ENCODE peak calls at places on chromosomes 12 and 14, in seven cellular contexts. H is GM06990, A is fibroblast of pulmonary artery, L is tibial artery, G is heart right ventricle, Q is esophagus squamous epithelium, N is A549. J is an unnamed sample.

GRCh38 chr12:65492997-65493892 is 214.8 kb downstream of the MSRB3 start:
- DNase-seq in A (no peak), N (no peak), H (no peak), Q (no peak), G (no peak), L (no peak), J (no peak)

GRCh38 chr14:60658909-60659585 is 9.8 kb upstream of the SIX1 start:
- DNase-seq in G (no peak), Q (no peak), N (no peak), A (no peak), L (no peak), H (no peak), J (no peak)

GRCh38 chr12:27018071-27018470 is 3.9 kb upstream of the TM7SF3 start:
- DNase-seq in N (no peak), H (no peak), A (no peak), Q (no peak), G (no peak), L (no peak), J (no peak)

GRCh38 chr12:26285401-26285800 is 90.0 kb downstream of the SSPN start:
- DNase-seq in G (no peak), H (no peak), A (no peak), L (no peak), Q (no peak), N (no peak), J (no peak)

GRCh38 chr12:92574046-92574783 is 128.6 kb upstream of the PLEKHG7 start:
- DNase-seq in L (no peak), H (no peak), G (no peak), Q (no peak), N (peak; percentile 64), A (no peak), J (no peak)

GRCh38 chr12:124621296-124621660 is 53.9 kb upstream of the NCOR2 start:
- DNase-seq in A (peak; percentile 73), H (no peak), L (peak; percentile 69), N (no peak), G (peak; percentile 70), Q (no peak), J (no peak)

GRCh38 chr14:49966304-49966809 is 73.5 kb downstream of the ARF6 start:
- DNase-seq in G (no peak), A (no peak), N (peak; percentile 87), Q (no peak), H (no peak), L (no peak), J (no peak)

GRCh38 chr14:25868521-25869314 is 729.1 kb downstream of the NOVA1 start:
- DNase-seq in G (no peak), A (no peak), H (no peak), N (no peak), Q (no peak), L (no peak), J (no peak)

GRCh38 chr14:61681413-61681812 is 13.9 kb upstream of the HIF1A start:
- DNase-seq in G (no peak), H (no peak), Q (no peak), L (no peak), A (no peak), N (no peak), J (no peak)

GRCh38 chr12:12720637-12721250 is 3.6 kb downstream of the CDKN1B start:
- DNase-seq in N (peak; percentile 62), L (no peak), Q (no peak), H (no peak), G (no peak), A (no peak), J (no peak)

GRCh38 chr14:70069186-70069585 is 119.6 kb downstream of the SLC8A3 start:
- DNase-seq in G (no peak), H (no peak), A (no peak), N (no peak), L (no peak), Q (no peak), J (no peak)

GRCh38 chr12:111368291-111368683 is 608 bp downstream of the PHETA1 start:
- DNase-seq in Q (no peak), G (peak; percentile 47), L (no peak), N (no peak), H (no peak), A (no peak), J (no peak)

GRCh38 chr12:116773276-116773731 is 35.2 kb downstream of the RNFT2 start:
- DNase-seq in N (peak; percentile 43), A (no peak), H (no peak), Q (no peak), L (no peak), G (no peak), J (no peak)

GRCh38 chr12:51773145-51773869 is 75.2 kb downstream of the FIGNL2 start:
- DNase-seq in L (no peak), H (no peak), A (peak; percentile 88), G (no peak), N (peak; percentile 50), Q (no peak), J (no peak)

GRCh38 chr14:99718811-99719192 is 34.7 kb downstream of the CYP46A1 start:
- DNase-seq in A (no peak), L (no peak), N (no peak), Q (no peak), H (no peak), G (no peak), J (peak; percentile 15)

GRCh38 chr12:95633049-95633545 is 81.8 kb upstream of the USP44 start:
- DNase-seq in H (no peak), N (peak; percentile 99), G (no peak), Q (no peak), A (peak; percentile 77), L (peak; percentile 55), J (no peak)

GRCh38 chr12:16165506-16165905 is 112.0 kb downstream of the SLC15A5 start:
- DNase-seq in H (no peak), A (peak; percentile 78), G (no peak), Q (no peak), N (peak; percentile 58), L (peak; percentile 67), J (peak; percentile 15)

GRCh38 chr14:94936411-94936892 is 166.5 kb upstream of the GSC start:
- DNase-seq in G (peak; percentile 71), L (peak; percentile 72), N (no peak), H (no peak), Q (no peak), A (peak; percentile 41), J (no peak)

GRCh38 chr12:95200128-95200973 is 16.9 kb downstream of the FGD6 start:
- DNase-seq in A (peak; percentile 54), Q (no peak), L (no peak), H (no peak), G (no peak), N (peak; percentile 68), J (no peak)

GRCh38 chr14:89621009-89621421 is 204.0 kb upstream of the FOXN3 start:
- DNase-seq in A (no peak), H (peak; percentile 41), L (no peak), N (no peak), Q (no peak), G (no peak), J (no peak)

GRCh38 chr14:89619616-89620273 is 202.7 kb upstream of the FOXN3 start:
- DNase-seq in N (no peak), A (no peak), G (no peak), H (no peak), L (no peak), Q (no peak), J (no peak)

GRCh38 chr14:89621791-89622638 is 205.0 kb upstream of the FOXN3 start:
- DNase-seq in L (no peak), A (no peak), Q (no peak), N (no peak), G (no peak), H (no peak), J (no peak)

GRCh38 chr14:89618821-89619551 is 202.0 kb upstream of the FOXN3 start:
- DNase-seq in G (peak; percentile 79), Q (no peak), H (peak; percentile 90), L (peak; percentile 58), A (peak; percentile 73), N (peak; percentile 14), J (peak; percentile 84)

GRCh38 chr14:89620436-89620835 is 203.4 kb upstream of the FOXN3 start:
- DNase-seq in N (no peak), L (no peak), Q (no peak), G (no peak), H (no peak), A (no peak), J (no peak)
- H3K4me3 ChIP-seq in N (no peak overlapping the region), L (no peak overlapping the region), Q (no peak overlapping the region), G (no peak overlapping the region), H (no peak overlapping the region), A (no peak overlapping the region), J (no peak overlapping the region)

GRCh38 chr12:123126294-123127144 is 24.4 kb downstream of the PITPNM2 start:
- DNase-seq in N (peak; percentile 94), L (peak; percentile 69), G (no peak), Q (no peak), A (peak; percentile 98), H (no peak), J (no peak)
- TF ChIP-seq CTCF in N (no peak), L (no peak), G (no peak), Q (no peak), A (peak; percentile 41), H (peak; percentile 3), J (no peak)

GRCh38 chr12:53986686-53987180 is 1.8 kb downstream of the HOXC10 start:
- DNase-seq in G (no peak), H (no peak), A (no peak), L (no peak), Q (no peak), N (no peak), J (no peak)
- H3K4me3 ChIP-seq in G (no peak overlapping the region), H (no peak overlapping the region), A (no peak overlapping the region), L (peak overlapping the region; percentile 64), Q (no peak overlapping the region), N (no peak overlapping the region), J (no peak overlapping the region)

GRCh38 chr12:1533205-1533601 is 61.2 kb downstream of the FBXL14 start:
- DNase-seq in A (no peak), H (no peak), L (no peak), N (no peak), Q (no peak), G (no peak), J (peak; percentile 78)

GRCh38 chr12:1532796-1533195 is 61.6 kb downstream of the FBXL14 start:
- DNase-seq in N (no peak), G (no peak), Q (no peak), H (no peak), A (no peak), L (no peak), J (no peak)

GRCh38 chr12:1534708-1535107 is 59.7 kb downstream of the FBXL14 start:
- DNase-seq in N (no peak), L (no peak), H (peak; percentile 48), A (no peak), G (no peak), Q (no peak), J (peak; percentile 67)

GRCh38 chr12:1532367-1532752 is 62.0 kb downstream of the FBXL14 start:
- DNase-seq in Q (no peak), A (no peak), N (no peak), G (no peak), L (no peak), H (no peak), J (no peak)

DNA sequence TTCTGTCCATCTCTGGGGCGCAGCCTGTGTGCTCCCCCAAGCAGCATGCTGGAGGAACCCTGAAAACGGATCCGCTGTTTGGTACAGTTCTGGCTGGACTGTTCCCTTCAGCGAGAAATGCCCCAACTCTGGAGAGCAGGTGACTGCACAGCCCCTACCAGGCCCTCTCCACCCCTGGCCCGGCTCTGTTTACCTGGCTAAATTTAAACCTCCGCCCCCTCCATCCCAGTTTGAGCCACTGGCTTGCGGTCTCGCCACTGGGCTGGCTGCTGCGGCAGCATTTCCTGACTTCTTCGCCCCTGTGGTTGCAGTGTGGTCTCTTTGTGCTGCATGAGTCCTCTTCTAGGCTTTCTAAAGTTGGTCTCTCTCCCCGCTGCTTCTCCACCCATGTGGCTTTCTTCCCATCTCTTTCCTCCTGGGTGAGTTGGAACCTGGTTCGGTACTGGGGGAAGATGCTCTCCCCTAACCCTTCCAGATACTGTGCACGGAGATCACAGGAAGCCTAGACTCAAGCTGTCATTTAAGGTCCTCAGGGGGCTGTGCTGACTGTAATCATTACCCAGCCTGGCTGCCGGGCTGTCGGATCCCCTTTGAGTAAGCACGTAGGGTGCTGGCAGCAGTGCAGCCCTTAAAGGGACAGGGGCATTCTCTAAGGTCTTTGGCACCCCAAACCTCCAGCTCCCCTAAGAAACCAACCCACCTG is 60.6 kb downstream of the FBXL14 start:
- DNase-seq in N (no peak), Q (no peak), A (no peak), G (no peak), L (no peak), H (peak; percentile 81), J (peak; percentile 86)
- TF ChIP-seq CTCF in N (no peak), Q (no peak), A (no peak), G (no peak), L (no peak), H (no peak), J (no peak)